ENCODE peak calls at places on chromosomes 5 and 9, in seven cellular contexts. H is neuronal stem cell, K is mesendoderm, U is mesenchymal stem cell, J is H9, G is H1, A is trophoblast cell. Y is an unnamed sample.

GRCh38 chr9:125399165-125399564 is 137.5 kb downstream of the GAPVD1 start:
- DNase-seq in H (no peak), K (no peak), U (no peak), J (peak; percentile 34), G (no peak), A (no peak), Y (no peak)

GRCh38 chr5:171157233-171157632 is 151.8 kb upstream of the TLX3 start:
- DNase-seq in H (no peak), K (no peak), U (no peak), J (no peak), G (no peak), A (no peak), Y (no peak)

GRCh38 chr5:180313677-180314076 is 21.8 kb upstream of the MAPK9 start:
- DNase-seq in H (no peak), K (no peak), U (no peak), J (no peak), G (no peak), A (peak; percentile 97), Y (no peak)

GRCh38 chr5:7904170-7904569 is 35.2 kb downstream of the MTRR start:
- DNase-seq in H (no peak), K (peak; percentile 34), U (peak; percentile 46), J (no peak), G (no peak), A (peak; percentile 2), Y (peak; percentile 81)

GRCh38 chr5:139399501-139400121 is 4.3 kb downstream of the SPATA24 start:
- DNase-seq in H (no peak), K (no peak), U (no peak), J (no peak), G (no peak), A (no peak), Y (no peak)

GRCh38 chr9:80320480-80320879 is 748.7 kb downstream of the TLE4 start:
- DNase-seq in H (no peak), K (no peak), U (peak; percentile 5), J (no peak), G (no peak), A (no peak), Y (no peak)

GRCh38 chr5:160303690-160304089 is 8.7 kb downstream of the CCNJL start:
- DNase-seq in H (no peak), K (no peak), U (no peak), J (no peak), G (no peak), A (no peak), Y (no peak)

GRCh38 chr5:178287791-178288105 is 55.1 kb upstream of the PHYKPL start:
- DNase-seq in H (no peak), K (no peak), U (no peak), J (no peak), G (no peak), A (no peak), Y (no peak)

GRCh38 chr9:107792596-107792995 is 303.0 kb upstream of the KLF4 start:
- DNase-seq in H (no peak), K (peak; percentile 31), U (no peak), J (no peak), G (no peak), A (no peak), Y (no peak)

GRCh38 chr5:55063899-55064298 is 38.5 kb upstream of the GZMA start:
- DNase-seq in H (no peak), K (no peak), U (no peak), J (no peak), G (no peak), A (no peak), Y (peak; percentile 35)

GRCh38 chr5:142441638-142442037 is 116.8 kb upstream of the SPRY4 start:
- DNase-seq in H (no peak), K (no peak), U (no peak), J (no peak), G (no peak), A (no peak), Y (peak; percentile 33)

GRCh38 chr9:133420392-133420827 is 1.8 kb upstream of the ADAMTS13 start:
- DNase-seq in H (no peak), K (peak; percentile 45), U (peak; percentile 10), J (no peak), G (no peak), A (no peak), Y (no peak)

GRCh38 chr5:57429513-57430120 is 53.0 kb downstream of the ACTBL2 start:
- DNase-seq in H (no peak), K (no peak), U (no peak), J (no peak), G (no peak), A (no peak), Y (no peak)

GRCh38 chr5:172943283-172943841 is 15.9 kb upstream of the RPL26L1 start:
- DNase-seq in H (no peak), K (peak; percentile 97), U (peak; percentile 95), J (peak; percentile 47), G (no peak), A (no peak), Y (peak; percentile 80)

GRCh38 chr5:135219868-135220267 is 179.2 kb downstream of the MACROH2A1 start:
- DNase-seq in H (no peak), K (no peak), U (no peak), J (peak; percentile 12), G (peak; percentile 33), A (no peak), Y (no peak)

GRCh38 chr5:135221696-135222095 is 177.3 kb downstream of the MACROH2A1 start:
- DNase-seq in H (no peak), K (no peak), U (no peak), J (no peak), G (peak; percentile 24), A (no peak), Y (no peak)

GRCh38 chr5:135222171-135222681 is 176.8 kb downstream of the MACROH2A1 start:
- DNase-seq in H (no peak), K (no peak), U (no peak), J (no peak), G (no peak), A (no peak), Y (no peak)

GRCh38 chr5:135220394-135221186 is 178.4 kb downstream of the MACROH2A1 start:
- DNase-seq in H (no peak), K (no peak), U (no peak), J (no peak), G (peak; percentile 24), A (no peak), Y (no peak)

DNA sequence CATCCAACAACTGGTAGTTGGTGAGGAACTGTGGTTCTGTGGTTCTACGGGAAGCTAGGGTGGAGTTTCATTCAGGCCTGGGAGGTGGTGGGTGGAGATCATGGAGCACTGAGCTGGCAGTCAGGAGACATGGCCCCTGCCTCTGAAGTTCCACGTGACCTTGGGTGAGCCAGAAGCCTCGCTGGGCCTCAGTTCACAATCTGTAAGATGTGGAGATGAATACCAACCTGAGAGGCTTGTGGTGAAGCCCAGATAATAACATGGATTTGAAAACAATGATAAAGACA is 177.9 kb downstream of the MACROH2A1 start:
- DNase-seq in H (no peak), K (no peak), U (no peak), J (no peak), G (no peak), A (no peak), Y (no peak)
- H3K23ac ChIP-seq in H (no peak overlapping the region), K (no peak overlapping the region), U (no peak overlapping the region), J (no peak overlapping the region), G (no peak overlapping the region), A (no peak overlapping the region), Y (no peak overlapping the region)

DNA sequence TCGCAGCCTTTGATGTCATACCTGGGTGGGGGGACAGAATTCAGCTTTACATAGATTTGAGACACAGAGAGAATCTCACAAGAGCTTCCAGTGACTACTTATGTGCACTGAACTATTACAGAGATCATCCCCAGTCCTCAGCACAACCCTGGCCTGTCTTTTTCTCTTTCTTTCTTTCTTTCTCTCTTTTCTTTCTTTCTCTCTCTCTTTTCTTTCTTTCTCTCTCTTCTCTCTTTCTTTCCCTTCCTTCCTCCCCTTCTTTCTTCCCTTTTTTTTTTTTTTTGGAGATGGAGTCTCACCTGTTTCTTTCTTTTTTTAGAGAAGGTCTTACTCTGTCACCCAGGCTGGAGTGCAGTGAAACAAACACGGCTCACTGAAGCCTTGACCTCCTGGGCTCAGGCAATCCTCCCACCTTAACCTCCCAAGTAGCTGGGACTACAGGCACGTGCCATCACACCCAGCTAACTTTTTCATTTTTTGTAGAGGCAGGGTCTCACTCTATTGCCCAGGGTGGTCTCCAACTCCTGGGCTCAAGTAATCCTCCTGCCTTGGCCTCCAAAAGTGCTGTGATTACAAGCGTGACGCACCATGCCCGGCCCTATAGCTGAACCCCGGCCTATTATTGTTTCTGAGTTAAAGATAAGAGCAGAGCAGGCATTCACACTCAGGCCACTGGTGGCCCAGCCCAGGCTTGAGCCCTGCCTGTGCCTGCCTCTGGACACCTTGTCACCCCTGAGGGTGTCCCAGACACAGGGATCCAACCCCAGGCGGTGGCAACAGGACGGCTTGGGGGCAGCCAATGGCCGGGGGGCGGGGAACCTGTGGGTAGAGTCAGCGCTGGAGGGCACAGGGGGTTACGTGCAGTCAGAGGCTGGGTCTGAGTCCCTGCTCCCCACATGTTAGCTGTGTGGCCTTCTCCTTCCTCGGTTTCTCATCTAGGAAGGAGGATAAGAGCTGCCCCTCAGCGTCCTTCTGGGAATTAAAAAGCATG is 4.3 kb downstream of the PIP5KL1 start:
- DNase-seq in H (no peak), K (no peak), U (no peak), J (no peak), G (no peak), A (no peak), Y (no peak)
- H3K4me2 ChIP-seq in H (peak overlapping the region; percentile 88), K (peak overlapping the region; percentile 31), U (peak overlapping the region; percentile 81), J (peak overlapping the region; percentile 93), G (peak overlapping the region; percentile 76), A (peak overlapping the region; percentile 55), Y (no peak overlapping the region)

DNA sequence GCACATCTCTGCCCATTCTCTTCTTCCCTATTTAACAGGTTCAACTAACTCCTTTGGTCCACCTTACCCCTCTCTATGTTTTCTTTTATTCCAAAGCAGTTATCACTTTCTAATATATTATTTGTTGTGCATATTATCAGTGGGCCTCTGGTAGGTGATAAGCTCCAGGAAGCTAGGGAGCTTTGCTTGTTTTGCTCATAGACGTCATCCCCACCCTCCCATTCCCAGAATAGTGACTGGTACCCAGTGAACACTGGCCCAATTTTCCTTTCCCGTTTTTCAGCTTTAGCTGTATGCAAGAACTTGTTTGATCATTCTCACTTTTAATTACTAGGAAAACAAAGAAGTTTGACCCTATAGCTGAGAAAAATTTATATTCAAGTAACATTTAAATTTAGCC is 6.9 kb downstream of the ABHD17B start:
- DNase-seq in H (no peak), K (no peak), U (no peak), J (no peak), G (no peak), A (no peak), Y (no peak)
- H3K23ac ChIP-seq in H (no peak overlapping the region), K (no peak overlapping the region), U (no peak overlapping the region), J (no peak overlapping the region), G (no peak overlapping the region), A (no peak overlapping the region), Y (no peak overlapping the region)

GRCh38 chr5:59387127-59387526 is 506.4 kb downstream of the PDE4D start:
- DNase-seq in H (no peak), K (no peak), U (no peak), J (no peak), G (no peak), A (no peak), Y (no peak)

GRCh38 chr5:59380350-59380951 is 513.1 kb downstream of the PDE4D start:
- DNase-seq in H (no peak), K (peak; percentile 66), U (peak; percentile 85), J (no peak), G (no peak), A (peak; percentile 82), Y (peak; percentile 71)

GRCh38 chr5:59390074-59390659 is 503.4 kb downstream of the PDE4D start:
- DNase-seq in H (peak; percentile 32), K (peak; percentile 18), U (peak; percentile 33), J (no peak), G (no peak), A (peak; percentile 72), Y (peak; percentile 20)

GRCh38 chr5:59390989-59391388 is 502.5 kb downstream of the PDE4D start:
- DNase-seq in H (no peak), K (no peak), U (no peak), J (no peak), G (no peak), A (no peak), Y (no peak)

GRCh38 chr5:59385700-59386099 is 507.8 kb downstream of the PDE4D start:
- DNase-seq in H (no peak), K (peak; percentile 83), U (no peak), J (no peak), G (no peak), A (no peak), Y (no peak)
- H3K4me2 ChIP-seq in H (no peak overlapping the region), K (no peak overlapping the region), U (no peak overlapping the region), J (no peak overlapping the region), G (no peak overlapping the region), A (no peak overlapping the region), Y (no peak overlapping the region)